ENCODE peak calls at places on chromosomes 2 and 18, in four cellular contexts. N is fibroblast of lung, B is neuronal stem cell, O is astrocyte. C is an unnamed sample.

GRCh38 chr2:19829672-19830071 is 72.1 kb downstream of the TTC32 start:
- DNase-seq in O (no peak), N (no peak), B (no peak), C (no peak)

GRCh38 chr2:86235196-86235980 is 36.1 kb downstream of the MRPL35 start:
- DNase-seq in B (peak), N (no peak), O (no peak), C (no peak)

GRCh38 chr2:231334981-231335380 is 60.5 kb upstream of the B3GNT7 start:
- DNase-seq in O (no peak), B (no peak), N (no peak), C (no peak)

GRCh38 chr18:54023471-54023870 is 201.0 kb downstream of the MBD2 start:
- DNase-seq in N (peak), O (peak), B (no peak), C (peak)

GRCh38 chr18:26976206-26976605 is 110.7 kb upstream of the AQP4 start:
- DNase-seq in B (no peak), N (no peak), O (no peak), C (no peak)

GRCh38 chr2:1366546-1367134 is 46.6 kb upstream of the TPO start:
- DNase-seq in N (no peak), B (no peak), O (no peak), C (no peak)

GRCh38 chr2:111975053-111975552 is 76.7 kb downstream of the MERTK start:
- DNase-seq in B (no peak), O (peak), N (peak), C (peak)

GRCh38 chr2:144431384-144431783 is 88.5 kb downstream of the ZEB2 start:
- DNase-seq in N (no peak), O (no peak), B (no peak), C (no peak)

GRCh38 chr18:55351220-55351619 is 236.8 kb downstream of the TCF4 start:
- DNase-seq in N (peak), B (no peak), O (peak), C (peak)

GRCh38 chr2:70921839-70922590 is 13.7 kb upstream of the ATP6V1B1 start:
- DNase-seq in B (no peak), N (peak), O (peak), C (peak)

GRCh38 chr2:217945530-217945929 is 57.3 kb downstream of the TNS1 start:
- DNase-seq in B (no peak), O (no peak), N (no peak), C (no peak)

GRCh38 chr18:59735269-59735860 is 38.1 kb upstream of the CCBE1 start:
- DNase-seq in O (no peak), N (no peak), B (no peak), C (no peak)

GRCh38 chr2:96608459-96609455 is 29.4 kb downstream of the KANSL3 start:
- DNase-seq in N (peak), B (no peak), O (peak), C (no peak)

GRCh38 chr2:221554769-221555510 is 17.2 kb downstream of the EPHA4 start:
- DNase-seq in B (peak), N (peak), O (peak), C (no peak)

GRCh38 chr2:113234721-113235346 is 43.9 kb downstream of the PAX8 start:
- DNase-seq in B (no peak), O (no peak), N (no peak), C (no peak)

GRCh38 chr2:96527990-96528679 is 8.4 kb upstream of the ARID5A start:
- DNase-seq in O (peak), N (peak), B (no peak), C (peak)

GRCh38 chr2:150097891-150098595 is 389.4 kb downstream of the RND3 start:
- DNase-seq in N (peak), O (peak), B (no peak), C (peak)

GRCh38 chr2:31069926-31070325 is 68.3 kb downstream of the GALNT14 start:
- DNase-seq in O (no peak), B (no peak), N (no peak), C (no peak)

GRCh38 chr2:111982822-111983221 is 72.2 kb upstream of the TMEM87B start:
- DNase-seq in B (no peak), N (no peak), O (no peak), C (no peak)

GRCh38 chr2:127463155-127463991 is 45.1 kb downstream of the PROC start:
- DNase-seq in O (peak), N (peak), B (peak), C (no peak)

GRCh38 chr2:107570876-107571275 is 255.8 kb upstream of the RGPD4 start:
- DNase-seq in B (no peak), N (no peak), O (no peak), C (no peak)

GRCh38 chr2:240211598-240212424 is 71.4 kb upstream of the OTOS start:
- DNase-seq in O (no peak), B (no peak), N (no peak), C (no peak)

GRCh38 chr18:65567372-65567771 is 183.4 kb upstream of the CDH7 start:
- DNase-seq in O (no peak), B (no peak), N (no peak), C (no peak)

GRCh38 chr2:110678457-110679336 is 834 bp upstream of the BUB1 start:
- DNase-seq in O (peak), N (peak), B (peak), C (peak)

GRCh38 chr2:240730506-240731326 is 39.0 kb downstream of the AQP12A start:
- DNase-seq in B (no peak), O (no peak), N (no peak), C (no peak)

GRCh38 chr2:196331143-196331542 is 159.8 kb upstream of the STK17B start:
- DNase-seq in N (peak), O (peak), B (no peak), C (peak)

GRCh38 chr18:47490882-47491281 is 239.4 kb upstream of the SKOR2 start:
- DNase-seq in O (no peak), B (no peak), N (no peak), C (peak)

GRCh38 chr2:233428438-233428837 is 74.1 kb downstream of the DGKD start:
- DNase-seq in O (no peak), B (no peak), N (no peak), C (no peak)

GRCh38 chr2:203122317-203122998 is 107.8 kb downstream of the NBEAL1 start:
- DNase-seq in O (no peak), B (no peak), N (no peak), C (peak)

GRCh38 chr2:64463784-64464183 is 9.8 kb downstream of the LGALSL start:
- DNase-seq in B (no peak), O (peak), N (peak), C (no peak)

GRCh38 chr2:177405029-177405692 is 12.6 kb downstream of the AGPS start:
- DNase-seq in B (no peak), N (no peak), O (no peak), C (peak)

GRCh38 chr18:69686861-69687260 is 260.8 kb downstream of the CD226 start:
- DNase-seq in N (no peak), O (no peak), B (no peak), C (no peak)
- H3K4me2 ChIP-seq in N (no peak), O (no peak), B (no peak), C (no peak)

DNA sequence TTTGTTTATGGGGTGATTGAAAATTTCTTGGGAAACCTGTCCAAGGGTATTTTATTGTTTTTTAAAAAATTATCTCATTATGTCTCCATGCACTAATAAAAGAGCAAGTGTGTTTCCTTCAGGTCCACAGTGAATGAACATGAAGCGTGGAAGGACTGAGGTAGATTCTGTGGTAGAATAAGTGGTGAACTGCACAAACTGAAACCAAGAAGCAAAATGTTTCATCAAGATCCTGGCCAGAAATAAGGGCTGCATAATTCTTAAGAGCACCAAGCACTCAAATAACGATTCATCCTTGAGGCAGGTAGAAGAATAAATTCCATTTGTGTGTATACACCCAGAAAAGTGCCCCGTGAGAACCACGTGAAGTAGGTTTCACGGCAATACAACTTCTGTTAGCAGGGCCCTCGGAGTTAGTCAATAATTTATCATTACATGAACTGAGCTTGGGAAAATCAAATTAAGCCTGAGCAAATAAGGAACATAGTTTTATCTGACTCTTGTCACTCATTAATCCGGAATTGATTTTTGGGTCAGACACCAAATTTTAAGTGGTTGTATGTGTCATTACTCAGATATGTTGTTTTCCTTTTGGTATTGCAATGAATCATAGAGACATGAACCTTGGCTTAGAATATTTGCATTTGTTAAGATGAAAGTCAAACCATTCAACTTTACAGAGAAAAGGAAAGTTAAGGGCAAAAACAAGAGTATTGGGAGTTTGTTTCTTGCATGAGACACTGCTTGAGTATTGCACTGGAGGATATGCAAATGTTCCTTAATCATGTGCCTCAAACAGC is 472.5 kb upstream of the NETO1 start:
- DNase-seq in N (peak), B (no peak), O (peak), C (no peak)
- H3K4me2 ChIP-seq in N (no peak), B (no peak), O (peak), C (no peak)

GRCh38 chr2:189581354-189582139 is 961 bp upstream of the SLC40A1 start:
- DNase-seq in O (no peak), N (no peak), B (peak), C (no peak)

GRCh38 chr2:189582140-189582825 is 1.7 kb upstream of the SLC40A1 start:
- DNase-seq in O (no peak), N (no peak), B (no peak), C (no peak)

GRCh38 chr2:189579585-189579984 is 1.0 kb downstream of the SLC40A1 start:
- DNase-seq in B (no peak), O (no peak), N (no peak), C (peak)

GRCh38 chr2:189580267-189580661 is 322 bp downstream of the SLC40A1 start:
- DNase-seq in N (peak), B (no peak), O (peak), C (no peak)

GRCh38 chr2:189580662-189581353 is at the start of gene SLC40A1:
- DNase-seq in O (peak), N (peak), B (peak), C (peak)
- H3K4me2 ChIP-seq in O (peak), N (peak), B (peak), C (peak)

DNA sequence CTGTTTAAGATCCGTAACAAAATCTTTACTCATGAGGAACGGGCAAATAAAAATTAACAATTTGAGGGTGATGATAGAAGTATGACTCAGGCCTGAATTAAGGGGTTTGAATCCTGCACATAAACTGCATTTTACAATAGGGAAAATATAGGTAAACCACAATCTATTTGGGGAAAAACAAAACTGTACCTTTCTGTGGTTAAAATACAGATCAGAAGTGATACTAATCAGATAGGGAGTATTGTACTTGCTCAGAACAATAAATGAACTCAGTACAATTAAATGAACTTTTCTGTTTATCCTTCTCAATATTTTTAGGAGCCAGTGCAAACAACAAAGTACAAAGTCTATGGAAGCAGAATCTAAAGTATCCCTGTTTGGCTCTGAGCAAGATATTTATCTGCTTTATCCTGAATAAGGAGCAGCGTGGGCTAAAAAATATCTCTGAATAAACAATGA is 287.3 kb downstream of the ZNF385B start:
- DNase-seq in B (no peak), O (no peak), N (no peak), C (peak)
- H3K4me2 ChIP-seq in B (no peak), O (no peak), N (no peak), C (no peak)

DNA sequence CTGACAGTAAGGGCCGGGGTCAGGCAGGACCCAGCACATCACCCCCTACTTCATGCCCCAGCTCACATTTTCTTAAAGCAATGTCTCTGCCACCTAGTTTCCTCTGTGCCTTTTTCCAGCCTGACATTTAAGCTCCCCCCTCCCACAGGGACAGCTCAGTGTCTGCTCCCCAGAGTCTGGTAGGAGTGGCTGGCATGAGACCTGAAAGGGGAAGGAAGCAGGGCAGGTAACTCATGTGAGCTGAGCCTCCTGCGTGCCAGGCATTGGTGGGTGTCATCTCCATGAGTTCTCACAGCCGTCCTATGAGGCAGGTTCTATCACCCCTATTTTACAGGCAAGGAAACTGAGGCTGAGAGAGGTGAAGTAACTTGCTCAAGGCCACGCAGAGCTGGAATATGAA is 1.5 kb downstream of the DNAJB2 start:
- DNase-seq in O (no peak), N (no peak), B (no peak), C (no peak)
- H3K4me2 ChIP-seq in O (peak), N (peak), B (no peak), C (no peak)

DNA sequence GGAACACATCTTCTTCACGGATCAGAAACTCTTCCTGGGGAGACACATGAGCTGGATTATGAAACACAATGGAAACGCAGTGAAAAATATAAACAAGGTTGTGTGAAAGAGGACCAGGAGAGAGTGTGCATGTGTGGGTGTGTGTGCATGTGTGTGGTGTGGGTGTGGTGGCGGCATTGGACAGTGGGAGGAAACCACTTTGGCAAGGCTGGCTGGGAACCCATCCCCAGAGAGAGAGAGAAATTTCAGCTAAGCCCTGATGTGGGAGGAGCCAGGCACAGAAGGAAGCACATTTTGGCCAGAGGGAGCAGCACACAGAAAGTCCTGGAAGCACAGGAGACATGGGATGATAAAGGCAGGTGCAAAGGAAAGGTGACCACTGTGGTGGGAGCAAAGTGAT is 147.6 kb upstream of the COPS8 start:
- DNase-seq in N (no peak), O (no peak), B (no peak), C (no peak)
- H3K4me2 ChIP-seq in N (no peak), O (no peak), B (no peak), C (no peak)

C was measured in endothelial cell of umbilical vein.